ENCODE peak calls at places on chromosomes 6 and 20, in four cellular contexts. One of them, this sample, is unnamed.

GRCh38 chr6:111980168-111980567 is 73.7 kb upstream of the CCN6 start:
- DNase-seq in amniotic stem cell: no peak
- DNase-seq in thyroid gland: no peak
- DNase-seq in HCT116: no peak
- DNase-seq in this sample: no peak

GRCh38 chr6:106825156-106825555 is 149.4 kb downstream of the CD24 start:
- DNase-seq in amniotic stem cell: no peak
- DNase-seq in thyroid gland: peak
- DNase-seq in HCT116: no peak
- DNase-seq in this sample: no peak

GRCh38 chr20:5674176-5674660 is 76.0 kb upstream of the SHLD1 start:
- DNase-seq in amniotic stem cell: no peak
- DNase-seq in thyroid gland: no peak
- DNase-seq in HCT116: peak
- DNase-seq in this sample: peak

GRCh38 chr6:125839471-125839870 is 48.7 kb downstream of the NCOA7 start:
- DNase-seq in amniotic stem cell: no peak
- DNase-seq in thyroid gland: no peak
- DNase-seq in HCT116: no peak
- DNase-seq in this sample: no peak

GRCh38 chr6:116229287-116229913 is 24.5 kb downstream of the TSPYL4 start:
- DNase-seq in amniotic stem cell: peak
- DNase-seq in thyroid gland: peak
- DNase-seq in HCT116: peak
- DNase-seq in this sample: no peak

GRCh38 chr6:87897581-87898147 is 150.0 kb upstream of the SPACA1 start:
- DNase-seq in amniotic stem cell: no peak
- DNase-seq in thyroid gland: no peak
- DNase-seq in HCT116: no peak
- DNase-seq in this sample: no peak

GRCh38 chr6:133504761-133505160 is 263.6 kb downstream of the EYA4 start:
- DNase-seq in amniotic stem cell: no peak
- DNase-seq in thyroid gland: peak
- DNase-seq in HCT116: no peak
- DNase-seq in this sample: no peak

GRCh38 chr20:50689864-50690263 is 1.5 kb downstream of the RIPOR3 start:
- DNase-seq in amniotic stem cell: no peak
- DNase-seq in thyroid gland: no peak
- DNase-seq in HCT116: no peak
- DNase-seq in this sample: no peak

GRCh38 chr20:3813758-3814581 is 6.4 kb upstream of the AP5S1 start:
- DNase-seq in amniotic stem cell: no peak
- DNase-seq in thyroid gland: peak
- DNase-seq in HCT116: no peak
- DNase-seq in this sample: no peak

This sample was measured in activated CD4-positive, alpha-beta T cell treated with anti-CD3 and anti-CD28 coated beads for 24 hours.